ENCODE peak calls at places on chromosomes 3 and 15, in four cellular contexts. L is spleen, K is cardiac muscle cell, A is AG04450. C is an unnamed sample. For H3K9me3, the result is how much of the 10 kb centered on the place peaks cover.

GRCh38 chr3:37770938-37771918 is 90.5 kb upstream of the CTDSPL start:
- DNase-seq in L (no peak), K (peak), A (no peak), C (no peak)

GRCh38 chr15:39591141-39591895 is 10.4 kb downstream of the THBS1 start:
- DNase-seq in L (no peak), K (peak), A (no peak), C (no peak)

GRCh38 chr3:138187296-138188012 is at the start of gene ARMC8:
- DNase-seq in L (peak), K (no peak), A (no peak), C (peak)

GRCh38 chr15:72057548-72058091 is 60.3 kb downstream of the MYO9A start:
- DNase-seq in L (no peak), K (peak), A (no peak), C (no peak)

GRCh38 chr3:139418144-139418543 is 28.7 kb upstream of the COPB2 start:
- DNase-seq in L (no peak), K (no peak), A (no peak), C (no peak)

GRCh38 chr15:83305696-83306291 is 21.3 kb upstream of the BNC1 start:
- DNase-seq in L (no peak), K (peak), A (no peak), C (peak)

GRCh38 chr15:69804786-69805185 is 292.9 kb downstream of the TLE3 start:
- DNase-seq in L (no peak), K (no peak), A (no peak), C (no peak)

GRCh38 chr3:176609361-176609760 is 587.9 kb downstream of the TBL1XR1 start:
- DNase-seq in L (no peak), K (no peak), A (no peak), C (no peak)

GRCh38 chr3:94221829-94222228 is 159.0 kb downstream of the NSUN3 start:
- DNase-seq in L (no peak), K (no peak), A (no peak), C (no peak)

GRCh38 chr3:159929181-159929893 is 59.3 kb upstream of the IL12A start:
- DNase-seq in L (no peak), K (peak), A (peak), C (peak)

GRCh38 chr3:158709666-158710083 is 22.6 kb downstream of the RARRES1 start:
- DNase-seq in L (no peak), K (peak), A (peak), C (peak)

GRCh38 chr3:58039609-58040008 is 31.4 kb downstream of the FLNB start:
- DNase-seq in L (no peak), K (no peak), A (no peak), C (no peak)

GRCh38 chr3:13296662-13297061 is 123.5 kb downstream of the NUP210 start:
- DNase-seq in L (peak), K (no peak), A (no peak), C (no peak)

GRCh38 chr15:59662260-59662659 is 4.9 kb upstream of the GTF2A2 start:
- DNase-seq in L (no peak), K (peak), A (peak), C (no peak)

GRCh38 chr3:22306454-22306853 is 555.4 kb upstream of the ZNF385D start:
- DNase-seq in L (no peak), K (no peak), A (no peak), C (no peak)

GRCh38 chr15:25250011-25250596 is 188.7 kb downstream of the UBE3A start:
- DNase-seq in L (peak), K (no peak), A (no peak), C (no peak)

GRCh38 chr15:25246641-25247417 is 192.0 kb downstream of the UBE3A start:
- DNase-seq in L (peak), K (no peak), A (no peak), C (no peak)

GRCh38 chr15:25247418-25248030 is 191.3 kb downstream of the UBE3A start:
- DNase-seq in L (peak), K (no peak), A (no peak), C (no peak)

GRCh38 chr15:25249236-25250010 is 189.4 kb downstream of the UBE3A start:
- DNase-seq in L (peak), K (no peak), A (no peak), C (no peak)

DNA sequence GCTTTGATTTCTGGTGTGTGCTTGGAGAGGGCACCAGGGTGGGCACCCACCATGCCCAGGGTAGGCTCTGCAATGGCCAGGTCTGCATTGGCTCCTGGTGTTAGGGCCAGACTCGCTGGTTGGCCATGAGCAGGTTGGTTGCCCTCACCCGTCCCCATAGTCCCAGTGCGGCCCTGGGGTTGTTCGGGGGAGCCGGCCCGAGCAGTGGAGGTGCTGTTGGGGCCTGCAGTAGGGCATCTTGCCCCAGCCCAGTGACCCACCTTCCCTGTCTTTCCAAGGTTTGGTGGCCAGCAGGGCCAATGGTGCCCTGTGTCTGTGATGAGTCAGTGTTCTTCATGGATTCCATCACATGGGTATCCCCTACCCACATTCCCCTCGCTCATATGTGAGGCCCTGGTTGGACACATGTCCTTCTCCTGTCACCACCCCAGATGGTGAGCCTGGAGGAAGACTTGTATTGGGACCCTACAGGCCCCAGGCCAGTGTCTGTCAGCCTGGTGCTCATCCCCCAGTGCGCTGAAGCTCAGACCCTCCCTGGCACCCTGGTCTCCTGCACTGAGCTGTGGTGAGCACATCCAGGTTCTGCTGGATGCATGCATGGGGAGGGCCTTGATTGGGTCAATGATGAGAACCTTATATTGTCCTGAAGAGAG is 190.1 kb downstream of the UBE3A start:
- DNase-seq in L (peak), K (no peak), A (no peak), C (no peak)
- H3K9me3 ChIP-seq in L (half or more), K (under half), A (half or more), C (under half)

GRCh38 chr15:27235689-27236088 is 264.7 kb downstream of the GABRG3 start:
- DNase-seq in L (no peak), K (no peak), A (no peak), C (no peak)

GRCh38 chr15:27235161-27235560 is 264.2 kb downstream of the GABRG3 start:
- DNase-seq in L (no peak), K (no peak), A (no peak), C (no peak)

GRCh38 chr15:27234593-27234992 is 263.6 kb downstream of the GABRG3 start:
- DNase-seq in L (no peak), K (no peak), A (no peak), C (no peak)

GRCh38 chr15:27237319-27237939 is 266.4 kb downstream of the GABRG3 start:
- DNase-seq in L (no peak), K (no peak), A (no peak), C (peak)

DNA sequence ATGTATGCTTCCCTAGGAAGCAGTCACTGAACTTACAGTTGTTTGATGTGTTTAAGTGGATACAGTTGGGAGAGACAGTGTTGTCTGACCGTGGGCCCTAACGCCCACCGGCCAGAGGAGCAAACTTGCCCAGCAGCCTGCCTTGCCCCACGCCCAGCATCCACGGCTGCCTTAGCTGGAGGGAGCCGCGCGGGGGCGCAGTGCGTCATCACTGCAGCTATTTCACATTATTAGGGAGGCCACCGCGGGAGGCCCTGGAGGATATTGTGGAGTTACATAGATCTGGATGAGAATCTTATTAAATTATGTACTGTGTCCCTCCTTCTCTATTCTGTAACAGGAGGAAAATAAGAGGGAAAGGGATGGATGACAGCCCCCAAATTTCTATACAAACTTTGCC is 267.2 kb downstream of the GABRG3 start:
- DNase-seq in L (no peak), K (no peak), A (no peak), C (no peak)
- H3K9me3 ChIP-seq in L (under half), K (under half), A (under half), C (under half)

DNA sequence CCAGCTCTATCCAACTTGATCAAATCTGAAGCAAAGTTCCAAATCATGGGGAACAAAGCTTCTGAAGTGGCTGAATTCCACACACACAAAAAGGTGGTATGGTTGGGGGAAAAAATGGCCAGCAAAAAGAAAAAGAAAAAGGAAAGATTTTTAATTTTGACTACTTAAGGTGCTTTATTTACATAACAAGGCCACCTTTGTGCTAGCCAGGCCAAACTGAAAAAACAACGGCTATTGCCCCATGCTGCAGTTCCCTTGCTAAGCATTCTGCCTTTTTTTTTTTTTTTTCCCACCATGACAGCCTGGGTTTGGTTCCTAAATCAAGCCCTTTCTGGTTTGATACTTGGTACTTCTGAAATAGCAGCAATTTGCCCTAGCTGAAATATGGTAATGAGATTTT is 66.5 kb upstream of the DAZL start:
- DNase-seq in L (no peak), K (no peak), A (no peak), C (no peak)
- H3K9me3 ChIP-seq in L (under half), K (under half), A (under half), C (under half)

GRCh38 chr15:25061808-25062550 is 107.2 kb downstream of the SNRPN start:
- DNase-seq in L (peak), K (no peak), A (no peak), C (no peak)
- H3K9me3 ChIP-seq in L (half or more), K (under half), A (half or more), C (under half)

DNA sequence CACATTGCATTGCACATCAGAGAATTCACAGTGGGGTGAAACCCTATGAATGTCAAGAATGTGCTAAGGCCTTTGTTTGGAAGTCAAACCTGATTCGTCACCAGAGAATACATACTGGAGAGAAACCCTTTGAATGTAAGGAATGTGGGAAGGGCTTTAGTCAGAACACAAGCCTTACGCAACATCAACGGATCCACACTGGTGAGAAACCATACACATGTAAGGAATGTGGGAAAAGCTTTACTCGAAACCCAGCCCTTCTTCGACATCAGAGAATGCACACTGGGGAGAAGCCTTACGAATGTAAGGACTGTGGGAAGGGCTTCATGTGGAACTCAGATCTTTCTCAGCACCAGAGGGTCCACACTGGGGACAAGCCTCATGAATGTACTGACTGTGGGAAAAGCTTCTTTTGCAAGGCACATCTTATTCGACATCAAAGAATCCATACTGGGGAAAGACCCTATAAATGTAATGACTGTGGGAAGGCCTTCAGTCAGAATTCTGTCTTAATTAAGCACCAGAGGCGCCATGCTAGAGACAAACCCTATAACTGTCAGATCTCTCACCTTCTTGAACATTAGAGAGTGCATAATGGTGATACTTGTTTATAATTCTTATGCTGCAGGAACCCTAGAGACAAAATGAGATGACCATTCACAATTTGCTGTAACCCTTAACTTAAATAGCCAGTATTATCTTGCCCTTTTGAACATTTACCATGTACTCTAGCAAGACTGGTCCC is 9.0 kb downstream of the ZNF662 start:
- DNase-seq in L (no peak), K (peak), A (no peak), C (no peak)
- H3K9me3 ChIP-seq in L (half or more), K (under half), A (under half), C (under half)

DNA sequence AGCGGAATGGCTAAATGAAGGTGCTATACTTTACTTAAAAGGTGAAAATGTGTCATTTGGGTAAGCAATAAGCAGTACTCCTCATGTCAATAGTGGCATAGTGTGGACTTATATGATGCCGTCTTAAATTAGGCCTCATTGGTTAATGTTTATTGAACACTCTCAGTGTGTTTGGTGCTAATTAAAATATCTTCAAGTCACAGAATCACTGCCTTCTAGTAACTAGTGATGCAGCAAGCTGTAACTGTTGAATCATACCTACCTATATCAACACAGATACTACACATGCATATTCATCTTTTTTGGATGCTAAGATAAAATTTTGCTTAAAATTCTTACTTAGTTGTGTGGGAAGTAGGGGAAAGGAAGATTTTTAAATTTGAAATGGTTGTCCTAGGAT is 30.7 kb downstream of the ARHGAP31 start:
- DNase-seq in L (no peak), K (no peak), A (no peak), C (no peak)
- H3K9me3 ChIP-seq in L (under half), K (under half), A (under half), C (under half)

GRCh38 chr3:84223512-84223911 is 735.3 kb upstream of the CADM2 start:
- DNase-seq in L (no peak), K (no peak), A (no peak), C (peak)
- H3K9me3 ChIP-seq in L (half or more), K (under half), A (under half), C (under half)

GRCh38 chr3:44499149-44499898 is 21.9 kb upstream of the ZNF445 start:
- DNase-seq in L (no peak), K (no peak), A (no peak), C (no peak)
- H3K9me3 ChIP-seq in L (half or more), K (under half), A (half or more), C (under half)